ENCODE peak calls at places on chromosomes 3 and 15, in six cellular contexts. N is GM23338, T is lung, U is fibroblast of villous mesenchyme, X is astrocyte of the spinal cord, E is neural progenitor cell. C is an unnamed sample.
A peak's percentile ranks its signal among the peaks of the same experiment; 100 is the strongest.

GRCh38 chr3:84318273-84318809 is 640.4 kb upstream of the CADM2 start:
- DNase-seq in N (peak; percentile 57), T (no peak), U (no peak), X (peak; percentile 3), E (peak; percentile 30), C (no peak)

GRCh38 chr15:64931381-64931780 is 19.7 kb downstream of the ANKDD1A start:
- DNase-seq in N (no peak), T (no peak), U (no peak), X (no peak), E (no peak), C (no peak)

GRCh38 chr3:8266679-8267267 is 234.8 kb upstream of the LMCD1 start:
- DNase-seq in N (peak; percentile 17), T (no peak), U (no peak), X (peak; percentile 41), E (no peak), C (no peak)

GRCh38 chr15:69668049-69668705 is 215.6 kb downstream of the RPLP1 start:
- DNase-seq in N (no peak), T (no peak), U (no peak), X (no peak), E (no peak), C (peak; percentile 76)

GRCh38 chr3:139329364-139329850 is 14.4 kb upstream of the MRPS22 start:
- DNase-seq in N (peak; percentile 94), T (peak; percentile 90), U (peak; percentile 85), X (peak; percentile 78), E (peak; percentile 93), C (peak; percentile 87)

GRCh38 chr15:31273258-31273941 is 53.2 kb upstream of the KLF13 start:
- DNase-seq in N (no peak), T (no peak), U (no peak), X (no peak), E (peak; percentile 4), C (peak; percentile 60)

GRCh38 chr15:80849308-80849707 is 70.1 kb downstream of the CEMIP start:
- DNase-seq in N (no peak), T (peak; percentile 81), U (peak; percentile 70), X (peak; percentile 92), E (no peak), C (no peak)

GRCh38 chr3:189304465-189305341 is 132.9 kb downstream of the TPRG1 start:
- DNase-seq in N (peak; percentile 47), T (peak; percentile 83), U (peak; percentile 63), X (peak; percentile 54), E (no peak), C (no peak)

DNA sequence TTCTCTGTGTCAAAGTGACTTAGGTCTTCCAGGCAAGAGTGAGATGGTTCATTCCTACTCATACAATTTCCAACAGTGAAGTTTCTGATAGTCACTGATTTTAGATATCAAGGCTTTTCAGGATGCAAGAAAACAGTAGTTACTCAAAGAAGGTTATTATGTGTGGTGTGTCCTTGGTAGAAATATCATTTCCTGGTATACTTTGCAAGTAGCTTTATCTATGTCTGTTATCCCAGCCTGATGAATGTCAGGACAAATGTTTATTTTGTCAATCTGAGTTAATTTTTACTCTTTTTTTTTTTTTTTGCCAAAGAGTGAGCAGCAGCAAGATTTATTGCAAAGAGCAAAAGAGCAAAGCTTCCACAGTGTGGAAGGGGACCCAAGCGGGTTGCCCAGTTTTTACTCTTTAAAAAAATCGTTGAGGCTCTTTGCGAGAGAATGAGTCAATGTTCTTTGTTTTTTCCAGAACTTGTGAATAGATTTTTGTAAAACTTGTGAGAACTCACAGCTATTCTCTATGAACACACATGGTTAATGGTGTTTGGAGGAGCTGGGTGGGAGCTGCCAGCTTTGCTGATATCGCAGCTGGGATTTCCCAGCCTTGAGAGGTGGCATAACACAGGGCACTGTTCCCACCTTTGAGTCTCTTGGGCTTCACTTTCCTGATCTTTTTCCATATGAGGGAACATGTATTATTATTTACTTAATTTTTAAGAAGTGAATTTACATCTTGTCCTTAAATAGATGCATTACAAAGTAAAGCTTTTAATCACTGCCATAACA is 51.9 kb downstream of the SV2B start:
- DNase-seq in N (no peak), T (no peak), U (no peak), X (no peak), E (no peak), C (no peak)
- H3K4me3 ChIP-seq in N (no peak overlapping the region), T (no peak overlapping the region), U (no peak overlapping the region), X (no peak overlapping the region), E (no peak overlapping the region), C (no peak overlapping the region)

GRCh38 chr3:111156506-111156905 is 84.9 kb downstream of the NECTIN3 start:
- DNase-seq in N (peak; percentile 35), T (no peak), U (no peak), X (peak; percentile 20), E (no peak), C (no peak)

GRCh38 chr3:111152506-111152905 is 80.9 kb downstream of the NECTIN3 start:
- DNase-seq in N (no peak), T (no peak), U (peak; percentile 81), X (peak; percentile 25), E (no peak), C (no peak)

GRCh38 chr3:111151438-111151837 is 79.8 kb downstream of the NECTIN3 start:
- DNase-seq in N (peak; percentile 79), T (no peak), U (peak; percentile 42), X (peak; percentile 76), E (no peak), C (no peak)
- TF ChIP-seq CTCF in N (no peak), T (no peak), U (no peak), X (no peak), E (no peak), C (no peak)

DNA sequence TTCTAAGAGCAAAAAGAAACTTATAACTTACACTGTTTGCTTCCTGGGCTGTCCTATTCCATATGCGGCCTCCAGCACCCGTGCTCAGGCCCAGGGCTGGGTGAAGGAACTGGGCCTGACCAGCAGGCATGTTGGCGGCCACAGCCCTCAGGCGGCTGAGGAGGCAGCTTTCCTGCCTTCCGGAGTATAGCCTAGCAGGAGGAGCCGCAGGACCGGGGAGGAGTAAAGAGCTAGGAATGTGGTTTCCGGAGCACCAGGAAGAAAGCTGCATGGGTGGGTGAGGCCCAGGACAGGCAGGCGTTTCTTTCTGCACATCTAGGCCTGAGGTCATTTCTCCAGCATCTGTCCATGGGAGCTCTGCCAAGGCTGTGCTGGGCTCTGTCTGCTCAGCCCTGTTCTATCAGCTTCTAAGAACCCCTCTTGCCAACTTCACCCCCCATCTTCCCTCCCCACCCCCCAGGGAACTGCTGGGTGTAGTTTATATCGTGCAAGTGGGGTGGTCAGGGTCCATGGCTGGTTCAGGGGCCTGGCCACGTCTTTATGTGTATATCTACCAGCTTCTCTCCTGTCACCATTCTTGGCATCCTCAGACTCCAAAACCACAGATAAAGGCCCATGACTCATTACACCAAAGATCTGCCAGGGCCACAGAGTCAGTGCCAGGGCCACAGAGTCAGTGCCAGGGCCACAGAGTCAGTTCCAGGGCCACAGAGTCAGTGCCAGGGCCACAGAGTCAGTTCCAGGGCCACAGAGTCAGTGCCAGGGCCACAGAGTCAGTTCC is 7.8 kb upstream of the KIF7 start:
- DNase-seq in N (peak; percentile 30), T (peak; percentile 36), U (peak; percentile 90), X (peak; percentile 90), E (no peak), C (no peak)
- H3K4me3 ChIP-seq in N (no peak overlapping the region), T (no peak overlapping the region), U (peak overlapping the region; percentile 38), X (no peak overlapping the region), E (no peak overlapping the region), C (no peak overlapping the region)

GRCh38 chr3:14000556-14000955 is 120.7 kb upstream of the WNT7A start:
- DNase-seq in N (no peak), T (no peak), U (no peak), X (no peak), E (no peak), C (no peak)
- TF ChIP-seq CTCF in N (no peak), T (no peak), U (no peak), X (no peak), E (no peak), C (no peak)

GRCh38 chr15:39804026-39804425 is 21.4 kb upstream of the FSIP1 start:
- DNase-seq in N (no peak), T (no peak), U (peak; percentile 90), X (no peak), E (no peak), C (peak; percentile 15)

GRCh38 chr15:39798382-39798781 is 15.7 kb upstream of the FSIP1 start:
- DNase-seq in N (no peak), T (no peak), U (no peak), X (no peak), E (no peak), C (no peak)

GRCh38 chr15:39799552-39800011 is 16.9 kb upstream of the FSIP1 start:
- DNase-seq in N (no peak), T (no peak), U (no peak), X (no peak), E (no peak), C (peak; percentile 10)

GRCh38 chr15:39801641-39802309 is 19.1 kb upstream of the FSIP1 start:
- DNase-seq in N (peak; percentile 64), T (no peak), U (peak; percentile 27), X (no peak), E (peak; percentile 45), C (peak; percentile 20)

GRCh38 chr15:39803016-39803415 is 20.4 kb upstream of the FSIP1 start:
- DNase-seq in N (no peak), T (no peak), U (no peak), X (no peak), E (no peak), C (no peak)
- H3K4me3 ChIP-seq in N (no peak overlapping the region), T (no peak overlapping the region), U (no peak overlapping the region), X (no peak overlapping the region), E (no peak overlapping the region), C (no peak overlapping the region)

GRCh38 chr15:74324714-74325113 is 42.7 kb downstream of the CYP11A1 start:
- DNase-seq in N (no peak), T (no peak), U (no peak), X (no peak), E (no peak), C (no peak)
- TF ChIP-seq CTCF in N (no peak), T (no peak), U (no peak), X (no peak), E (no peak), C (no peak)

GRCh38 chr3:132723551-132723950 is 1.3 kb upstream of the NPHP3 start:
- DNase-seq in N (no peak), T (no peak), U (no peak), X (peak; percentile 7), E (no peak), C (no peak)
- H3K4me3 ChIP-seq in N (peak overlapping the region; percentile 82), T (no peak overlapping the region), U (peak overlapping the region; percentile 78), X (peak overlapping the region; percentile 69), E (peak overlapping the region; percentile 88), C (no peak overlapping the region)

GRCh38 chr3:17655743-17656142 is 86.7 kb downstream of the TBC1D5 start:
- DNase-seq in N (no peak), T (no peak), U (no peak), X (no peak), E (no peak), C (no peak)
- TF ChIP-seq CTCF in N (no peak), T (no peak), U (no peak), X (no peak), E (no peak), C (no peak)

GRCh38 chr3:13650210-13651056 is 101.5 kb downstream of the FBLN2 start:
- DNase-seq in N (peak; percentile 90), T (peak; percentile 78), U (peak; percentile 61), X (peak; percentile 62), E (peak; percentile 93), C (peak; percentile 83)

GRCh38 chr3:13648744-13649096 is 99.8 kb downstream of the FBLN2 start:
- DNase-seq in N (no peak), T (no peak), U (no peak), X (no peak), E (no peak), C (no peak)

GRCh38 chr3:13648060-13648743 is 99.3 kb downstream of the FBLN2 start:
- DNase-seq in N (peak; percentile 93), T (peak; percentile 78), U (peak; percentile 77), X (peak; percentile 82), E (peak; percentile 93), C (peak; percentile 77)

GRCh38 chr3:13645791-13646637 is 97.1 kb downstream of the FBLN2 start:
- DNase-seq in N (no peak), T (no peak), U (no peak), X (no peak), E (no peak), C (no peak)

GRCh38 chr3:13647314-13648059 is 98.6 kb downstream of the FBLN2 start:
- DNase-seq in N (no peak), T (no peak), U (peak; percentile 24), X (peak; percentile 10), E (no peak), C (peak; percentile 30)
- H3K4me3 ChIP-seq in N (no peak overlapping the region), T (no peak overlapping the region), U (no peak overlapping the region), X (no peak overlapping the region), E (no peak overlapping the region), C (no peak overlapping the region)

C was measured in NB4.